ENCODE peak calls at places on chromosomes 12 and 14, in six cellular contexts. U is Caco-2, Y is AG04450, B is cardiac fibroblast, J is pancreas, X is IMR-90. T is an unnamed sample.

GRCh38 chr12:32270818-32271710 is 128.3 kb upstream of the FGD4 start:
- DNase-seq in U (peak), Y (no peak), B (peak), J (no peak), X (peak), T (peak)

GRCh38 chr12:34343345-34343744 is 321.0 kb downstream of the ALG10 start:
- DNase-seq in U (no peak), Y (no peak), B (no peak), J (no peak), X (no peak), T (no peak)

GRCh38 chr14:29222671-29223268 is 456.2 kb downstream of the FOXG1 start:
- DNase-seq in U (peak), Y (peak), B (peak), J (no peak), X (peak), T (peak)

GRCh38 chr14:31829256-31829923 is 247.7 kb upstream of the ARHGAP5 start:
- DNase-seq in U (no peak), Y (peak), B (peak), J (no peak), X (peak), T (no peak)

GRCh38 chr14:72894623-72895378 is 900 bp upstream of the DPF3 start:
- DNase-seq in U (no peak), Y (no peak), B (no peak), J (no peak), X (no peak), T (no peak)

GRCh38 chr14:70934502-70935134 is 27.4 kb downstream of the PCNX1 start:
- DNase-seq in U (no peak), Y (peak), B (peak), J (no peak), X (peak), T (no peak)

GRCh38 chr12:59407799-59408198 is 188.0 kb upstream of the SLC16A7 start:
- DNase-seq in U (no peak), Y (no peak), B (no peak), J (no peak), X (no peak), T (no peak)

GRCh38 chr12:75722714-75723200 is 211.3 kb upstream of the KRR1 start:
- DNase-seq in U (no peak), Y (peak), B (peak), J (no peak), X (peak), T (peak)

GRCh38 chr12:50514526-50515276 is 9.9 kb downstream of the DIP2B start:
- DNase-seq in U (no peak), Y (no peak), B (no peak), J (no peak), X (no peak), T (no peak)

GRCh38 chr12:52856787-52857186 is 8.0 kb upstream of the KRT78 start:
- DNase-seq in U (no peak), Y (no peak), B (no peak), J (no peak), X (no peak), T (no peak)

GRCh38 chr12:104495786-104496185 is 39.0 kb downstream of the CHST11 start:
- DNase-seq in U (no peak), Y (no peak), B (no peak), J (no peak), X (peak), T (no peak)

GRCh38 chr12:75641031-75641780 is 129.8 kb upstream of the KRR1 start:
- DNase-seq in U (no peak), Y (peak), B (peak), J (no peak), X (peak), T (no peak)

GRCh38 chr14:60488175-60488574 is 2.3 kb upstream of the C14orf39 start:
- DNase-seq in U (no peak), Y (no peak), B (no peak), J (no peak), X (no peak), T (no peak)

GRCh38 chr12:102862486-102862885 is 54.6 kb downstream of the PAH start:
- DNase-seq in U (no peak), Y (no peak), B (no peak), J (no peak), X (no peak), T (no peak)

GRCh38 chr12:127588224-127588623 is 678.7 kb upstream of the TMEM132C start:
- DNase-seq in U (no peak), Y (peak), B (peak), J (no peak), X (peak), T (no peak)

GRCh38 chr12:14026536-14026935 is 45.1 kb upstream of the GRIN2B start:
- DNase-seq in U (no peak), Y (no peak), B (no peak), J (no peak), X (no peak), T (no peak)

GRCh38 chr12:113802000-113802749 is 163.9 kb downstream of the RBM19 start:
- DNase-seq in U (no peak), Y (no peak), B (no peak), J (no peak), X (no peak), T (no peak)

GRCh38 chr12:61996717-61997116 is 263.5 kb upstream of the USP15 start:
- DNase-seq in U (no peak), Y (no peak), B (no peak), J (no peak), X (no peak), T (no peak)

GRCh38 chr14:28767239-28767850 is 758 bp downstream of the FOXG1 start:
- DNase-seq in U (no peak), Y (no peak), B (no peak), J (no peak), X (no peak), T (no peak)

GRCh38 chr12:19826988-19827550 is 387.8 kb downstream of the AEBP2 start:
- DNase-seq in U (no peak), Y (no peak), B (no peak), J (no peak), X (peak), T (no peak)

GRCh38 chr14:103091041-103091882 is 3.3 kb upstream of the EXOC3L4 start:
- DNase-seq in U (no peak), Y (no peak), B (peak), J (peak), X (peak), T (no peak)

GRCh38 chr14:103112488-103113243 is 10.6 kb upstream of the TNFAIP2 start:
- DNase-seq in U (no peak), Y (no peak), B (no peak), J (peak), X (no peak), T (no peak)

GRCh38 chr12:86712425-86712843 is 456.2 kb upstream of the MGAT4C start:
- DNase-seq in U (no peak), Y (peak), B (peak), J (no peak), X (peak), T (no peak)

GRCh38 chr14:95151561-95151960 is 5.8 kb downstream of the DICER1 start:
- DNase-seq in U (no peak), Y (no peak), B (no peak), J (no peak), X (no peak), T (no peak)

GRCh38 chr12:88951860-88952483 is 371.7 kb upstream of the KITLG start:
- DNase-seq in U (no peak), Y (no peak), B (no peak), J (no peak), X (no peak), T (no peak)

GRCh38 chr12:47236109-47236714 is 156.5 kb upstream of the AMIGO2 start:
- DNase-seq in U (no peak), Y (peak), B (peak), J (no peak), X (peak), T (no peak)

GRCh38 chr12:7072024-7072423 is 11.5 kb downstream of the C1S start:
- DNase-seq in U (no peak), Y (no peak), B (no peak), J (no peak), X (no peak), T (no peak)

GRCh38 chr12:88921434-88921833 is 341.2 kb upstream of the KITLG start:
- DNase-seq in U (no peak), Y (no peak), B (no peak), J (no peak), X (no peak), T (no peak)

GRCh38 chr14:81559385-81559784 is 25.7 kb upstream of the SEL1L start:
- DNase-seq in U (no peak), Y (no peak), B (no peak), J (no peak), X (no peak), T (no peak)

GRCh38 chr14:90583427-90583826 is 186.6 kb downstream of the CALM1 start:
- DNase-seq in U (no peak), Y (no peak), B (no peak), J (no peak), X (no peak), T (no peak)

GRCh38 chr12:95694148-95694547 is 96.4 kb downstream of the NTN4 start:
- DNase-seq in U (no peak), Y (no peak), B (peak), J (peak), X (no peak), T (no peak)

GRCh38 chr12:125092872-125093680 is 27.8 kb downstream of the AACS start:
- DNase-seq in U (peak), Y (no peak), B (peak), J (no peak), X (peak), T (no peak)

GRCh38 chr12:68850390-68850789 is 42.4 kb downstream of the MDM2 start:
- DNase-seq in U (no peak), Y (no peak), B (no peak), J (no peak), X (no peak), T (no peak)

GRCh38 chr12:8697476-8698131 is at the start of gene RIMKLB:
- DNase-seq in U (peak), Y (no peak), B (peak), J (peak), X (peak), T (peak)

GRCh38 chr12:21828779-21829178 is 54.3 kb upstream of the KCNJ8 start:
- DNase-seq in U (no peak), Y (no peak), B (peak), J (no peak), X (peak), T (no peak)

GRCh38 chr12:69501154-69501895 is 31.1 kb downstream of the FRS2 start:
- DNase-seq in U (no peak), Y (no peak), B (no peak), J (no peak), X (peak), T (no peak)

GRCh38 chr14:102544745-102545460 is 35.3 kb upstream of the ANKRD9 start:
- DNase-seq in U (no peak), Y (no peak), B (no peak), J (no peak), X (no peak), T (no peak)

GRCh38 chr14:104865069-104865630 is at the start of gene CEP170B:
- DNase-seq in U (no peak), Y (no peak), B (peak), J (no peak), X (peak), T (no peak)

GRCh38 chr12:107379852-107380567 is 286.7 kb upstream of the CRY1 start:
- DNase-seq in U (no peak), Y (no peak), B (no peak), J (peak), X (peak), T (peak)

GRCh38 chr14:106508216-106508615 is 981.8 kb downstream of the TMEM121 start:
- DNase-seq in U (no peak), Y (no peak), B (no peak), J (no peak), X (no peak), T (no peak)
- TF ChIP-seq CTCF in U (no peak), Y (no peak), B (no peak), J (no peak), X (no peak), T (no peak)

DNA sequence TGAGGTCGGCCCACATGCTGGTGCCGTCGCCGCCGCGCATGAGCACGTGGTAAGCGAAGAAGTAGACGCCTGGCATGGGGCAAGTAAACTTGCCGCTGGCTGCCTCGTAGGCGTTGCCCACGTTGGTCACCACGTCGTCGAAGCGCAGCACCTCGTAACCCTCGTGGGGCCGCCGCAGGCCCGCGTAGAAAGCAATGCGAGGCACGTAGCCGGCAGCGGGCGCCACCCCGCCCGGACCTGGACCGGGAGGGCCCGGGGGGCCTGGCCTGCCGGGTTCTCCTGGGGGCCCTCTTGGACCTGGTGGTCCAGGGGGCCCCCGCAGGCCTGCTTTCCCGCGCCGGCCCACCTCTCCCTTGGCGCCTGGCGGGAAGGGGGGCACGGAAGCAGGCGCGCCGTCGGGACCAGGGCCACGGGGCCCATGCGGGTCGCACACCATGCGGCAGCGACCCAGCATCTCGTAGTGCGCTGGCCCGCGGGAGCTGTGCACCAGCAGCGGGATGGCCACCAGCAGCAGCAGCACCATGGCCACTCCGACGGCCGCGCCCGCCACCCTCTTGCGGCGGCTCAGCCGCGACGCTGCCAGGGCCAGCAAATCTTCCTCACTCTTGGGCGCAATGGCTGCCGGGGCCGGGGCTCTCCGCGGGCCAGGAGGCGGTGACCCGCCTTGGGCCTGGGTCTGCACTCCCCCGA is 888 bp downstream of the C1QL4 start:
- DNase-seq in U (no peak), Y (no peak), B (no peak), J (no peak), X (no peak), T (no peak)
- H3K4me3 ChIP-seq in U (peak), Y (no peak), B (no peak), J (no peak), X (no peak), T (peak)

GRCh38 chr14:42002139-42002538 is 395.5 kb downstream of the LRFN5 start:
- DNase-seq in U (no peak), Y (peak), B (peak), J (no peak), X (peak), T (no peak)
- TF ChIP-seq CTCF in U (no peak), Y (no peak), B (no peak), J (no peak), X (no peak), T (no peak)

DNA sequence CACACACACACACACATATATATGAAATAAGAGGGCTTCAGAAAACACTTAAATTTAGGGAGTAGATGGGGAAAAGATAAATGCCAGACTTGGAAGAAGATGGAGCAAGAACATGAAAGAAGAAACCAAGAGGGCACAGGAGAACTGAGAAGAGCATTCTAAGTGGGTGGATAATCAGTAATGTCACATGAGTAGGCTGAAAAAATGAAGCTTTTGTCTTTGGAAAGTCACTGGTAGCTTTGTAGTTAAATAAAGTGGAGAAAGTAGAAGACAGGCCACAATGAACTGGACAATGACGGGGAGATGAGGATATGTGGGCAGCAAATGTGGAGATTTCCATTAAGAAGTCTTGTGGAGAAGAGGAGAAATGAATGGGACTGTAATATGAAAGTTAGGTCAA is 2.2 kb upstream of the ZC2HC1C start:
- DNase-seq in U (no peak), Y (no peak), B (no peak), J (no peak), X (no peak), T (no peak)
- H3K4me3 ChIP-seq in U (no peak), Y (no peak), B (no peak), J (no peak), X (no peak), T (no peak)

GRCh38 chr12:27077586-27077985 is 4.8 kb downstream of the C12orf71 start:
- DNase-seq in U (no peak), Y (no peak), B (no peak), J (no peak), X (no peak), T (no peak)

GRCh38 chr12:27085654-27086053 is 3.3 kb upstream of the C12orf71 start:
- DNase-seq in U (no peak), Y (no peak), B (no peak), J (no peak), X (no peak), T (no peak)

GRCh38 chr12:27076930-27077329 is 5.4 kb downstream of the C12orf71 start:
- DNase-seq in U (no peak), Y (no peak), B (no peak), J (no peak), X (peak), T (no peak)

GRCh38 chr12:27083861-27084271 is 1.5 kb upstream of the C12orf71 start:
- DNase-seq in U (no peak), Y (peak), B (peak), J (no peak), X (peak), T (no peak)

DNA sequence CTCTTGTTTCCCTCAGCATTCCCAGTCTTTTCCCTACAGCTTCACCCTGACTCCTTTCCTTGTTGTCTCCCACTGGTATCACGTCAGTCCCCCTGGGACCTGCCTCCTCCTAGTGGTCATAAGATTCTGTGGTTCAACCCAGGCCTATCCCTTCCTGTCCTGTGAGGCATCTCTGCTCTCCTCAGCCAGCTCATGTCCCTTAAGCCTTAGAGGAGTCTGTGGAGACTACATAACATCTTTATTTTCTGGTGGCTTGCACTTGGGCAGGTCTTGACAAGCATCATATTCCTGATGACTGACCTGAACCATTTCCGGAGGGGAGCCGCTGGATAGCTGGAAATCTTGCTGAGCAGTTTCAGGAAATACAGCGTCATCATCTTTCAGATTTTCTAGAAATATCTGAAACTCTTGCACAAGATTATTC is 698 bp downstream of the C12orf71 start:
- DNase-seq in U (peak), Y (no peak), B (peak), J (no peak), X (peak), T (no peak)
- TF ChIP-seq CTCF in U (peak), Y (peak), B (peak), J (no peak), X (peak), T (no peak)

DNA sequence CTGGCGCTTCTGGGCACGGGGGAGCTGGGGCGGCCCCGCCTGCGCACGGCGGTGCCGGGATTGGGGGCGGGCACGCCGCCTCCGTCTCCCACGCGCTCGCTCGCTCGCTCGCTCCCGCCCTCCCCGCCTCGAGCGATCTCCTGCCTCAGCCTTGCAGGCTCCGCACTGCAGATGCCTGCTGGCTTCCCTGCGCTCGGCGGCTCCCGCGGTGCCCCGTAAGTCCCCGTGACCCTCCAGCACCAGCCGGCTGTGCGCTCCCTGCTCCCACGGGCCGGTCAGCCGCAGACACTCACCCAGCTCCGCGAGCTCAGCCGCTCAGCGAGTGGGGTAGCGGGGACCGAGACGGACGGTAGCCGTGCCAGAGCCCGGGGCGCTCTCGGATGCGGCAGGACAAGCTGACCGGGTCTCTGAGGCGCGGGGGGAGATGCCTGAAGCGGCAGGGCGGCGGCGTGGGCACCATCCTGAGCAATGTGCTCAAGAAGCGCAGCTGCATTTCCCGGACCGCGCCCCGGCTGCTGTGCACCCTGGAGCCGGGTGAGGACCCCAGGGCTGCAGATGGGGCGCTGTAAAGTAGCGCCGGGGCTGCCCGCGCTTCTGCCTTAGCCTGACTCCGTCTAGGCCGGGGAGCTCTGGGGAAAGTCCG is at the start of gene TBC1D30:
- DNase-seq in U (peak), Y (no peak), B (peak), J (peak), X (peak), T (no peak)
- H3K4me3 ChIP-seq in U (peak), Y (peak), B (peak), J (peak), X (peak), T (no peak)

GRCh38 chr12:66688836-66689439 is 10.1 kb upstream of the GRIP1 start:
- DNase-seq in U (peak), Y (no peak), B (peak), J (peak), X (peak), T (peak)
- TF ChIP-seq CTCF in U (peak), Y (peak), B (peak), J (no peak), X (peak), T (peak)

GRCh38 chr12:112406519-112407488 is 2.6 kb downstream of the RPL6 start:
- DNase-seq in U (no peak), Y (no peak), B (no peak), J (no peak), X (no peak), T (no peak)
- H3K4me3 ChIP-seq in U (no peak), Y (peak), B (no peak), J (no peak), X (no peak), T (peak)

GRCh38 chr12:131636266-131636665 is 74.6 kb upstream of the SFSWAP start:
- DNase-seq in U (no peak), Y (no peak), B (no peak), J (no peak), X (no peak), T (no peak)
- TF ChIP-seq CTCF in U (no peak), Y (no peak), B (no peak), J (no peak), X (no peak), T (no peak)

GRCh38 chr12:28930704-28931103 is 218.4 kb upstream of the FAR2 start:
- DNase-seq in U (no peak), Y (no peak), B (no peak), J (no peak), X (no peak), T (no peak)
- H3K4me3 ChIP-seq in U (no peak), Y (no peak), B (no peak), J (no peak), X (no peak), T (no peak)